ENCODE peak calls at places on chromosomes 3 and 15, in eight cellular contexts. M is CD8-positive, alpha-beta T cell; A is left ventricle myocardium inferior; T is neural progenitor cell; G is SJSA1; Z is stomach; K is endothelial cell of umbilical vein; U is HAP-1. H is an unnamed sample. For H3K4me1 and H3K9me3, the result is how much of the 10 kb centered on the place peaks cover.

GRCh38 chr15:42101861-42102260 is 7.5 kb upstream of the PLA2G4D start:
- DNase-seq in M (no peak), K (no peak), U (no peak), Z (no peak), G (no peak), T (no peak), A (no peak), H (no peak)

GRCh38 chr3:23071758-23072157 is 131.4 kb upstream of the UBE2E2 start:
- DNase-seq in A (no peak), K (no peak), M (no peak), T (no peak), U (no peak), G (no peak), Z (no peak), H (no peak)

GRCh38 chr3:28008235-28008634 is 233.2 kb upstream of the CMC1 start:
- DNase-seq in A (no peak), M (no peak), T (no peak), Z (no peak), U (no peak), K (no peak), G (no peak), H (no peak)

GRCh38 chr3:156843071-156843808 is 17.1 kb downstream of the LEKR1 start:
- DNase-seq in Z (no peak), U (no peak), M (no peak), T (no peak), G (no peak), K (peak), A (no peak), H (no peak)

GRCh38 chr3:127836004-127836882 is 13.9 kb upstream of the MGLL start:
- DNase-seq in Z (peak), K (no peak), M (no peak), A (no peak), U (no peak), G (no peak), T (no peak), H (no peak)

GRCh38 chr3:5523125-5523524 is 335.6 kb downstream of the EDEM1 start:
- DNase-seq in K (no peak), G (no peak), A (no peak), M (no peak), Z (no peak), T (no peak), U (no peak), H (no peak)

GRCh38 chr15:91867581-91868026 is 14.1 kb downstream of the SLCO3A1 start:
- DNase-seq in Z (peak), U (no peak), K (no peak), G (no peak), M (no peak), T (no peak), A (peak), H (no peak)

GRCh38 chr3:72163809-72164634 is 379.1 kb upstream of the PROK2 start:
- DNase-seq in U (no peak), Z (no peak), G (no peak), M (no peak), K (no peak), T (no peak), A (no peak), H (no peak)

GRCh38 chr3:120048355-120048754 is 45.9 kb downstream of the GSK3B start:
- DNase-seq in Z (no peak), G (no peak), T (no peak), A (no peak), M (no peak), K (no peak), U (no peak), H (no peak)

GRCh38 chr3:186425788-186426730 is 64.0 kb upstream of the DGKG start:
- DNase-seq in K (no peak), M (no peak), U (peak), G (no peak), Z (no peak), T (peak), A (no peak), H (no peak)

GRCh38 chr3:57391767-57392166 is 99.3 kb upstream of the ASB14 start:
- DNase-seq in U (no peak), Z (no peak), A (no peak), M (no peak), G (no peak), K (no peak), T (no peak), H (no peak)

GRCh38 chr15:83977992-83978391 is 257.6 kb upstream of the GOLGA6L4 start:
- DNase-seq in Z (no peak), A (no peak), G (no peak), M (no peak), T (no peak), K (no peak), U (no peak), H (no peak)

GRCh38 chr15:59993950-59994401 is 10.1 kb upstream of the FOXB1 start:
- DNase-seq in U (no peak), A (no peak), G (no peak), Z (no peak), T (peak), M (no peak), K (no peak), H (no peak)

GRCh38 chr3:45631486-45631885 is 36.9 kb downstream of the LIMD1 start:
- DNase-seq in T (no peak), G (no peak), Z (no peak), K (peak), M (no peak), U (no peak), A (no peak), H (no peak)

GRCh38 chr3:99871231-99871898 is 53.7 kb downstream of the CMSS1 start:
- DNase-seq in K (no peak), U (no peak), G (no peak), M (no peak), A (no peak), T (no peak), Z (no peak), H (no peak)

GRCh38 chr3:109081746-109082510 is 36.0 kb downstream of the MORC1 start:
- DNase-seq in K (peak), M (no peak), A (no peak), T (peak), G (no peak), U (peak), Z (peak), H (no peak)

GRCh38 chr3:23806322-23807160 is 786 bp downstream of the UBE2E1 start:
- DNase-seq in G (peak), U (peak), A (peak), M (peak), K (peak), T (peak), Z (no peak), H (peak)

GRCh38 chr3:132399054-132399929 is 18.0 kb upstream of the DNAJC13 start:
- DNase-seq in Z (no peak), A (no peak), T (peak), U (peak), M (no peak), K (peak), G (no peak), H (no peak)

GRCh38 chr15:75758071-75758872 is 45.6 kb upstream of the CSPG4 start:
- DNase-seq in Z (peak), A (peak), K (peak), M (peak), G (peak), T (peak), U (peak), H (peak)

GRCh38 chr15:66649235-66649984 is 52.6 kb upstream of the SMAD6 start:
- DNase-seq in K (no peak), U (no peak), A (no peak), G (no peak), Z (no peak), T (no peak), M (no peak), H (no peak)

GRCh38 chr15:38129531-38130199 is 123.0 kb upstream of the SPRED1 start:
- DNase-seq in K (peak), T (peak), Z (peak), M (no peak), U (peak), A (peak), G (no peak), H (no peak)

GRCh38 chr3:10310578-10310977 is 10.3 kb downstream of the SEC13 start:
- DNase-seq in M (no peak), U (no peak), K (no peak), G (no peak), T (no peak), A (no peak), Z (no peak), H (no peak)

GRCh38 chr3:194132465-194133358 is 3.2 kb upstream of the HES1 start:
- DNase-seq in T (peak), U (no peak), M (no peak), A (no peak), Z (no peak), K (no peak), G (no peak), H (no peak)

DNA sequence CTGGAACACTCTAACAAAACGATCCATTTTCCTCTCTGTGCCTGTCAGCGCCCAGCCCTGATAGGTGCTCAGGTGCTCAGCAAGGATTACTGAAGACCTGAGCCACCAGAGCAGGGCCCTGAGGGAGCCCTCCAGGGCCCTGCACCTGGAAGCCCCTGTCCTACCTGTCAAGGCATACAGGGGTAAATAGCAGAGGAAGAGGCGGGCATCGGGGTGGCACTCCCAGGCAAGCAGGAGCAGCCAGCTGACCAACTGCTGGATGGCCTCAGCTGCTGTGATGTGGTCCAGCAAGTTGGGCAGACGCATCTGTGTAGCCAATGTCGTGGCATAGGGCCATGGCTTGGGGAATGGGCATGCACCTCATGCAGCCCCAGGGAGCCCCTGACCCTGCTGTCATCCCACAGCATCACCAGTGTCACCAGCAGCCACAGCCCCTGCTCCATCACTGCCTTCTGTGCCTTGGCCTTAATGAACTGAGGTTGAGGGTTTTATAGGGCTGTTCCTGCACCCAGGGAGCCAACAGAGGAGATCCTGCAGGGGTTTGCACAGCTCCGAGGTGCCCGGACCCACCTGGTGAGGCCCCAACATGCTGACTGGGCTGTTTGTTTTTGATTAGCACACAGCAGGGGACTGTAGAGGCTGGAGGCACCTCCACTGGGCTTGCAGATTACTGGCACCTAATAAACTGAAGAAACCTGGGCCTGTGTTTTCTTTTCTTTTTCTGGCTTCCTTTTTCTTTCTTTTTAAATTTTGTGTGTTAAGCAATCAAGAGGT is 7.9 kb upstream of the WDR6 start:
- DNase-seq in G (no peak), M (no peak), Z (no peak), U (no peak), K (no peak), T (no peak), A (no peak), H (no peak)
- H3K4me1 ChIP-seq in G (under half), M (under half), Z (under half), U (under half), K (under half), T (under half), A (under half), H (under half)

GRCh38 chr15:93274276-93274675 is 185.3 kb upstream of the RGMA start:
- DNase-seq in A (no peak), K (no peak), G (peak), Z (no peak), T (peak), U (no peak), M (no peak), H (no peak)

GRCh38 chr15:93270937-93271472 is 182.0 kb upstream of the RGMA start:
- DNase-seq in T (no peak), G (no peak), Z (no peak), K (no peak), U (no peak), M (no peak), A (no peak), H (no peak)

GRCh38 chr15:93266291-93266690 is 177.3 kb upstream of the RGMA start:
- DNase-seq in M (no peak), A (no peak), U (no peak), Z (no peak), T (no peak), K (no peak), G (no peak), H (no peak)

DNA sequence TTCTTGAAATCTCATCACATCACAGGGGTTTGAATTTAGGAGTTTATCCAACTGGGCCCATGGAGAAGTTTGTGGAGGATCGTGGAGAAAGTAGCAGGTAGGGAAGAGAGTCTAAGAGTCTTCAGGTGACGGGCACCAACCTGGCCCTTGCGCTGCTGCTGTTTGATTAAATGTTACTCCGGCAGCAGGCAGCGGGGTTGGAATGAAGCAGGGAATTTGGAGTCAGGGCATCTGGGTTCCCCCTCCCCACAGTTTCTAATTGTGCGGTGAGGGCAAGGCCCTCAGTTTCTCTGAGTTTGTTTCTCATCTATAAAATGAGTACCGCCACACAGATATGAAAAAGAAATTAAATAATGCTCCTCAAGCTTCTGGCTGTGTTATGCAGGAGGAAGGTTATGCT is 182.9 kb upstream of the RGMA start:
- DNase-seq in K (no peak), U (no peak), A (no peak), G (no peak), T (no peak), M (no peak), Z (no peak), H (no peak)
- H3K9me3 ChIP-seq in K (under half), U (under half), A (under half), G (under half), T (under half), M (under half), Z (under half), H (under half)

GRCh38 chr15:73686781-73687256 is 2.6 kb downstream of the CD276 start:
- DNase-seq in G (peak), A (no peak), M (no peak), T (no peak), K (peak), U (peak), Z (no peak), H (no peak)

GRCh38 chr15:73685561-73685960 is 1.4 kb downstream of the CD276 start:
- DNase-seq in G (no peak), M (no peak), K (peak), T (no peak), A (no peak), U (no peak), Z (no peak), H (no peak)

GRCh38 chr15:73683624-73684536 is at the start of gene CD276:
- DNase-seq in U (peak), G (peak), M (no peak), K (peak), Z (peak), A (peak), T (peak), H (no peak)

GRCh38 chr15:73688455-73688854 is 4.3 kb downstream of the CD276 start:
- DNase-seq in K (peak), M (no peak), U (no peak), Z (no peak), G (no peak), T (no peak), A (no peak), H (no peak)

GRCh38 chr15:73685981-73686380 is 1.8 kb downstream of the CD276 start:
- DNase-seq in Z (no peak), K (no peak), M (no peak), A (no peak), T (no peak), U (no peak), G (no peak), H (no peak)
- H3K4me1 ChIP-seq in Z (under half), K (half or more), M (under half), A (half or more), T (under half), U (under half), G (half or more), H (under half)

GRCh38 chr15:46735115-46735514 is 982.2 kb upstream of the SEMA6D start:
- DNase-seq in M (no peak), A (no peak), G (no peak), K (no peak), Z (no peak), U (no peak), T (no peak), H (no peak)

DNA sequence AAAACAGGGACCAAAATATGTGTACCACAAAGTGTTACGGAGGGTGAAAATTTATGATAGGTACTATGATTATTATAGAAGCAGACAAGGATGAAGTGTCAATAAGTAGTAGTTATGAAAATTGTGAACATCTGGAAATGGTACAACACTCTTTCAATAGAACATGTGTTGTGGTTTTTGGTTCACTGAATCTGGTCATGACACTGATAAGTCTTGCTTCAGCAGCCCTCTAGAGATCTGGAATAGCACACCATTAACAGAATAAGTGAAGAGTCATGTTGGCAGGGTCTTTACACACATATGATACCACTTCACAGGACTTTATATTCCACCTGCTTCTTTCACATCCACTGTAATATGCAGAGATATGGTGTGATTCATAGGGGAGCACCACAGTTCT is 985.2 kb upstream of the SEMA6D start:
- DNase-seq in U (no peak), A (no peak), G (no peak), M (no peak), T (no peak), K (no peak), Z (no peak), H (no peak)
- H3K9me3 ChIP-seq in U (under half), A (under half), G (under half), M (under half), T (under half), K (under half), Z (under half), H (under half)

GRCh38 chr15:64636541-64636940 is 138.8 kb downstream of the RBPMS2 start:
- DNase-seq in K (no peak), G (no peak), M (no peak), Z (no peak), T (no peak), U (no peak), A (no peak), H (no peak)
- H3K4me1 ChIP-seq in K (under half), G (under half), M (half or more), Z (half or more), T (under half), U (under half), A (half or more), H (half or more)

DNA sequence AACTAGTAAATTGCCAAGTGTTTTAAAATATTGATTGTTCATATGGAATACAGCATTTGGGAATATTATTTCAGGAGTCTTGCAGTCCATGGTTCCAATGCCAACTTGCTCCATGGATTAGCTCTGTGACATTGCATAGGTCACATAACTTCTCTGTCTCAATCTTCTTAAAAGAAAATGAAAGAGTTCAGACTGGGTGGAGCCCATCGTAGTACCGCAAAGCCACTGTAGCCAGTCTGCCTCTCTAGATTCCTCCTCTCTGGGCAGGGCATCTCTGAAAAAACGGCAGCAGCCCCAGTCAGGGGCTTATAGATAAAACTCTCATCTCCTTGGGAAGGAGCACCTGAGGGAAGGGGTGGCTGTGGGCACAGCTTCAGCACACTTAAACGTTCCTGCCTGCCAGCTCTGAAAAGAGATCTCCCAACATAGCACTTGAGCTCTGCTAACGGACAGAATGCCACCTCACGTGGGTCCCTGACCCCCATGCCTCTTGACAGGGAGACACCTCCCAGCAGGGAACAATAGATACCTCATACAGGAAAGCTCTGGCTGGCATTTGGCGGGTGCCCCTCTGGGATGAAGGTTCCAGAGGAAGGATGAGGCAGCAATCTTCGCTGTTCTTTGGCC is 168.8 kb upstream of the CNTN4 start:
- DNase-seq in U (no peak), Z (no peak), A (no peak), G (no peak), M (no peak), T (no peak), K (no peak), H (no peak)
- H3K9me3 ChIP-seq in U (under half), Z (under half), A (under half), G (under half), M (under half), T (under half), K (under half), H (under half)

DNA sequence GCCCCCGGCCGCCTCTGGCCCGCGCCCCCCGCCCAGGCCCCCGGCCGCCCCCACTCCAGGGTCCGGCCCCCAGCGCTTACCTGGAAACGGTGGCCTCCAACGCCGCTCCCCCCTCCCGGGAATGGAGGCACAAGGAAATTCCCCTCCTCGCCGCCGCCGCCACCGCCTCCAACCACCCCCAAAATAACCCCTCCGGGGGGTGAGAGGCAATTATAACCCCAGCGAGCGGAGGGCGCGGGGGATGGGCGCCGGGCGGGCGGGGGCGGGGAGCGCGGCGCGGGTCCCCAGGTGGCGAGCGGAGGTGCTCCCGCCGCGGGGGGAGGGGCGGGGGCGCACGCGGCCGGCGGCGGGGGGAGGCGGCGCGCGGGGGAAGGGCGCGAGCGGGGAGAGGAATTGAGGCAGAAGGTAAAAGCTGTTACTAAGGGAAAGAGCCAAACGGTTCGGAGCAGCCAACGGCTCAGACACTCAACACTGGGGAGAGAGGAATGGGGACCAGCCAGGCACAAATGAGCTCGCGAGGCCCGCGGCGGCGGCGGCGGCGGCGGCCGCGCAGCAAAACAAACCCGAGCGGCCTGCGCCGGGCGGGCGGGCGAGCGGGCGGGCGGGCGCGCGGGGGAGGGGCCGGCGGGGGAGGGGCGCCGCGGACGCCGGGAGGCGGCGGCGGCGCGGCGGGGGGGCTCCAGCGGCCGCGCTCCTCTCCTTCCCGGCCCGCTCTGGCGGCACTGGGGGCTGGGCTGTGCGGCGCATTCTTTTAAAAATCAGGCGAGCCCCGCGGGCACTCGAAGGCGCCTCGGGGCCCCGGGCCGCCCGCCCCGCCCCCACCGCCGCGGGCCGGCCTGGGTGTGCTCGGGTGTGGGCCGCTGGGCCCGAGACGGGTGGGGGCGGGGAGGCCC is at the start of gene TBL1XR1:
- DNase-seq in K (peak), T (peak), M (peak), Z (peak), G (peak), U (peak), A (peak), H (peak)
- H3K4me1 ChIP-seq in K (under half), T (under half), M (half or more), Z (under half), G (under half), U (under half), A (under half), H (half or more)